ENCODE peak calls at places on chromosome 5, in five cellular contexts. U is tibial nerve, R is astrocyte of the cerebellum, K is brain microvascular endothelial cell, G is adrenal gland. T is an unnamed sample.

GRCh38 chr5:126777257-126777973 is 479 bp downstream of the LMNB1 start:
- DNase-seq in R (no peak), U (no peak), K (peak; percentile 51), G (peak; percentile 50), T (peak; percentile 81)

GRCh38 chr5:95723632-95724369 is 7.3 kb upstream of the RHOBTB3 start:
- DNase-seq in K (peak; percentile 79), R (no peak), U (no peak), G (no peak), T (no peak)

GRCh38 chr5:159199780-159200179 is 9.6 kb downstream of the RNF145 start:
- DNase-seq in K (no peak), U (no peak), R (no peak), G (no peak), T (no peak)

GRCh38 chr5:130050585-130050984 is 146.3 kb downstream of the CHSY3 start:
- DNase-seq in G (no peak), U (no peak), R (no peak), K (no peak), T (peak; percentile 10)

GRCh38 chr5:175922192-175922885 is 45.8 kb downstream of the THOC3 start:
- DNase-seq in G (no peak), K (peak; percentile 94), U (no peak), R (peak; percentile 98), T (peak; percentile 99)

GRCh38 chr5:100846722-100847121 is 56.4 kb downstream of the ST8SIA4 start:
- DNase-seq in G (no peak), K (no peak), R (no peak), U (no peak), T (no peak)

GRCh38 chr5:146706321-146706972 is 172.1 kb downstream of the PPP2R2B start:
- DNase-seq in U (no peak), K (no peak), R (no peak), G (no peak), T (no peak)

GRCh38 chr5:107372723-107373487 is 297.8 kb downstream of the EFNA5 start:
- DNase-seq in U (no peak), G (no peak), K (no peak), R (no peak), T (no peak)

GRCh38 chr5:9313751-9314150 is 232.1 kb downstream of the SEMA5A start:
- DNase-seq in R (no peak), K (no peak), G (no peak), U (no peak), T (no peak)

GRCh38 chr5:1002836-1003235 is 5.8 kb upstream of the NKD2 start:
- DNase-seq in G (peak; percentile 10), R (no peak), K (no peak), U (peak; percentile 7), T (no peak)

GRCh38 chr5:176352116-176352878 is 9.3 kb downstream of the KIAA1191 start:
- DNase-seq in G (peak; percentile 66), K (no peak), U (no peak), R (no peak), T (no peak)

GRCh38 chr5:67816456-67816855 is 399.1 kb upstream of the PIK3R1 start:
- DNase-seq in U (no peak), G (no peak), R (no peak), K (no peak), T (peak; percentile 18)

GRCh38 chr5:118553662-118554061 is 434.7 kb downstream of the DTWD2 start:
- DNase-seq in K (peak; percentile 79), R (peak; percentile 99), U (peak; percentile 51), G (no peak), T (peak; percentile 93)

GRCh38 chr5:16856531-16856930 is 79.6 kb downstream of the MYO10 start:
- DNase-seq in R (no peak), G (no peak), K (no peak), U (no peak), T (peak; percentile 62)

GRCh38 chr5:57784106-57784505 is 301.5 kb upstream of the ACTBL2 start:
- DNase-seq in R (no peak), G (no peak), U (no peak), K (no peak), T (no peak)

GRCh38 chr5:80343067-80343466 is 23.3 kb downstream of the SPZ1 start:
- DNase-seq in G (no peak), U (no peak), K (no peak), R (no peak), T (no peak)

GRCh38 chr5:6585939-6586646 is 46.8 kb downstream of the NSUN2 start:
- DNase-seq in K (no peak), G (no peak), R (no peak), U (no peak), T (no peak)

GRCh38 chr5:150529555-150529954 is 21.6 kb downstream of the NDST1 start:
- DNase-seq in K (no peak), G (no peak), R (no peak), U (no peak), T (no peak)

GRCh38 chr5:126972062-126972895 is 58.1 kb downstream of the MARCHF3 start:
- DNase-seq in U (no peak), G (no peak), K (no peak), R (no peak), T (no peak)

GRCh38 chr5:128163991-128164390 is 80.4 kb downstream of the SLC12A2 start:
- DNase-seq in U (no peak), R (peak; percentile 58), K (peak; percentile 34), G (no peak), T (peak; percentile 23)

GRCh38 chr5:113214026-113214425 is 220.8 kb downstream of the TSSK1B start:
- DNase-seq in U (no peak), K (no peak), R (peak; percentile 37), G (no peak), T (no peak)

DNA sequence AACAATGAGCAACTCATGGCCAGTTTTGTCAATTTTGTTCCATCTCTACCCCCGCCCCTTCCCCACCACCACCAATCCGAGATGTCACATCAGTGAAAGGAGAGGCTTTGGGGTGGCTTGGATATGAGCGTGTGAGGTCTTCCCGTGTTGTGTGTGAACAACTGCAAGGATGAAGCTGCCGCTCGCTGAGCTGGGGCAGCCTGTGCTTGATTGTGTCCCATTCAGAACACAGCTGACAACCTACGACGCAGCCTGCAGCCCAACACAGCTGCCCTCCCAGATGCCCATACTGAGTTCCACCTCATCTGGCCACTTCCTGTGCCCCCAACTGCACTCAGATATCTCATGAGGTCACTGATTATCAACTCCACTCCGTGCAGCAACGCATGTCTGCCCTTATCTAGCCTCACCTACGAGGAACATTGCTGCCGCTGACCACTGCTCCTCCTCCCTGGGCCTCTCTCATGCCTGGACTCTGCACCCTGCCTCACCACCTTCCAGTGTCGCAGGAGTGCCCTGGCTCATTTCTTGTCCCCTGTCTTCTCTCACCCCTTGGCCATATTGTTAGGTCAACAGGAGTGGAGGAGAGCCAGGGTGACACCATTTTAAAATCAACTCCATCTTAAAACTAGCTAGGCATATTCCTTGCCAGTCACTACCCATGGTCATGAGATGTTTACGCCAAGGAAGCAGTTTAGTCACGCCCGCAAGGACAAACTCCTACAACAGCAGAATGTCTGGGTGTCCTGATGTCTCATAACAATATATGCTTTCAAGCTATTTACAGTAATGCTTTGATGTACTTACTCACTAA is 7.3 kb upstream of the IL4 start:
- DNase-seq in R (no peak), G (no peak), K (no peak), U (no peak), T (no peak)
- H3K4me3 ChIP-seq in R (no peak overlapping the region), G (no peak overlapping the region), K (no peak overlapping the region), U (no peak overlapping the region), T (no peak overlapping the region)

DNA sequence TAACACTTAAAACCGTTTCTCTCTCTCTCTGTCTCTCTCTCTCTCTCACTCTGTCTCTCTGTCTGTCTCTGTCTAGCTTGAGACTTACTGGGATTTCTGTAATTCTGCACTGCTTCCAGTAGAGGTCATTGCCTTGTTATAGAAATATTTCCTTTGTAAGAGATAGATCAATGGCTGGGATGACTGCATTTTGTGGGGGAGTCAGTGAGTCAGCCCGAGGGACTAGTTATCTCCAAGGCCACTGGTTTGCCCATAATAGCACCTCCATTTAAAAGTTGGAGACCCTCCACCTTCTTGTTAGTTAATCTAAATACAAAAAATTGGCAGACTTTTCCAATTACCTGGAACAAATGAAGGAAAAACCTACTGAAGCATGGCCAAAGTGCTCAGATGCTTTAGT is 547.2 kb downstream of the LRRC70 start:
- DNase-seq in U (no peak), R (peak; percentile 18), G (no peak), K (peak; percentile 70), T (peak; percentile 5)
- TF ChIP-seq CTCF in U (no peak), R (peak; percentile 62), G (peak; percentile 14), K (peak; percentile 66), T (peak; percentile 35)

GRCh38 chr5:178859625-178860521 is at the start of gene ZNF354B:
- DNase-seq in U (peak; percentile 71), G (peak; percentile 88), K (peak; percentile 92), R (peak; percentile 79), T (peak; percentile 96)

GRCh38 chr5:178866946-178867345 is 7.2 kb downstream of the ZNF354B start:
- DNase-seq in R (no peak), U (no peak), G (no peak), K (peak; percentile 40), T (no peak)

DNA sequence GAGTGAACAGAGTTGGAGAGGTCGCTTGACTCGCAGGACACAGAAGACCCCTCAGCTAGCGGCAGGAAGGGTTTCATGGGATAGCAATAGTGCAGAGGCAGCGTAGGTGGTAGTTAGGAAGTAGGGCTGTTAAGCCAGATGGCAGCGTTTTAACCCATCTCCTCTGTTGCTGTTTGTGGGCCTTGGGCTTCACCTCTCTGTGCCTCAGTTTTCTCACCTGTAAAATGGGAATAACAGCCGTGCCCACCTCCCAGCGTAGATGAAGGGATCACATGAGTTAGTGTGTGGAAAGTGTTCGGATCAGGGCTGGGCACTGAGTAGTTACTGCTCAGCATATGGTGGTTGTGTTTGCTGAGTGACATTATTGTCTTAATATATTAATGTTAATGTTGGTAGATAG is 1.9 kb downstream of the ZNF354B start:
- DNase-seq in K (no peak), U (no peak), R (no peak), G (no peak), T (no peak)
- H3K4me3 ChIP-seq in K (no peak overlapping the region), U (no peak overlapping the region), R (peak overlapping the region; percentile 2), G (no peak overlapping the region), T (no peak overlapping the region)

GRCh38 chr5:78540335-78541057 is 108.1 kb downstream of the LHFPL2 start:
- DNase-seq in G (no peak), K (no peak), R (no peak), U (no peak), T (no peak)

GRCh38 chr5:78537406-78537805 is 111.2 kb downstream of the LHFPL2 start:
- DNase-seq in U (no peak), G (no peak), R (no peak), K (no peak), T (no peak)

GRCh38 chr5:78536797-78537196 is 111.8 kb downstream of the LHFPL2 start:
- DNase-seq in U (no peak), R (no peak), G (no peak), K (no peak), T (no peak)

GRCh38 chr5:78538240-78538850 is 110.2 kb downstream of the LHFPL2 start:
- DNase-seq in U (no peak), G (no peak), R (no peak), K (no peak), T (no peak)

DNA sequence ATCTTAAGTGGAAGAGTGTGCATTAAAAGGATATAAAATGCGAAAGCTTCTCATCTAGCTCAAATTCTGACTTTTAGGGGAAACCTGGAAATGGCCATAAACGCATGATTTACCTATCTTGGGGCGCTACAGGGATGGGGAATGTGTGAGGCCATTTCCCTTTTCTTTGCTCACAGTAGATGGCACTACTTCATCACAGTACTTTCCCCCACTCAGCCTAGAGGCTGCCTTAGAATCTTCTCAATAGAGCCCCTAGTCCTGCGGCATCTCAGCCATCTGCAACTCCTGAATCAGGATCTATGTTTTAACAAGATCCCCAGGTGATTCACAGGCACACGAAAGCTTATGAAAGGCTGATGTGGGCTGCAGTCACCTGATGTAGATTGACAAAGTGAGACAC is 110.8 kb downstream of the LHFPL2 start:
- DNase-seq in G (no peak), K (peak; percentile 58), U (no peak), R (no peak), T (peak; percentile 81)
- TF ChIP-seq CTCF in G (peak; percentile 18), K (peak; percentile 68), U (peak; percentile 58), R (peak; percentile 66), T (peak; percentile 60)